ENCODE peak calls at places on chromosomes 13 and 19, in six cellular contexts. B is upper lobe of left lung; C is Panc1; Y is lower lobe of right lung; G is body of pancreas; F is activated T-cell treated with anti-CD3 and anti-CD28 coated beads, Interleukin-2, amount 50 U/mL, for 4 hours. Z is an unnamed sample.

GRCh38 chr13:90628471-90628870 is 719.0 kb upstream of the MIR17HG start:
- ATAC-seq in F (no peak), Y (no peak), C (no peak), G (no peak), B (no peak), Z (no peak)

GRCh38 chr19:13022859-13023636 is 27.8 kb downstream of the NFIX start:
- ATAC-seq in Y (peak), C (peak), F (no peak), G (peak), B (peak), Z (no peak)

GRCh38 chr13:20964904-20965303 is 62.4 kb upstream of the XPO4 start:
- ATAC-seq in C (no peak), F (no peak), G (no peak), Y (no peak), B (no peak), Z (no peak)

GRCh38 chr13:51262501-51263211 is 40.5 kb downstream of the FAM124A start:
- ATAC-seq in G (no peak), Y (no peak), F (no peak), B (no peak), C (peak), Z (no peak)

GRCh38 chr19:12884926-12885748 is 1.9 kb downstream of the KLF1 start:
- ATAC-seq in C (peak), F (peak), B (peak), Y (peak), G (peak), Z (peak)

GRCh38 chr13:20305587-20305986 is 73.5 kb upstream of the GJB6 start:
- ATAC-seq in F (no peak), C (no peak), B (no peak), G (no peak), Y (no peak), Z (no peak)

GRCh38 chr13:60689076-60689475 is 292.1 kb downstream of the TDRD3 start:
- ATAC-seq in Y (no peak), G (no peak), F (no peak), C (no peak), B (no peak), Z (no peak)

GRCh38 chr19:5182811-5183210 is 157.8 kb downstream of the PTPRS start:
- ATAC-seq in G (no peak), Y (no peak), F (no peak), C (no peak), B (no peak), Z (no peak)

GRCh38 chr13:50989476-50989875 is 79.9 kb downstream of the RNASEH2B start:
- ATAC-seq in B (peak), G (no peak), F (no peak), C (no peak), Y (peak), Z (no peak)

GRCh38 chr13:32039056-32039455 is 7.5 kb downstream of the FRY start:
- ATAC-seq in F (no peak), G (no peak), Y (no peak), B (no peak), C (no peak), Z (no peak)

GRCh38 chr19:29325241-29325975 is 112.5 kb upstream of the UQCRFS1 start:
- ATAC-seq in B (no peak), G (no peak), F (no peak), Y (no peak), C (no peak), Z (no peak)

GRCh38 chr19:30649934-30650614 is 277.9 kb downstream of the ZNF536 start:
- ATAC-seq in G (peak), C (peak), Y (no peak), F (no peak), B (peak), Z (no peak)

GRCh38 chr13:40540707-40541044 is 125.8 kb downstream of the FOXO1 start:
- ATAC-seq in G (no peak), B (no peak), C (peak), F (no peak), Y (no peak), Z (no peak)